ENCODE peak calls at places on chromosomes 3 and 15, in six cellular contexts. L is NT2/D1, N is neural progenitor cell, O is HAP-1, H is GM23248, K is MM.1S. V is an unnamed sample. For H3K9me3, the result is how much of the 10 kb centered on the place peaks cover.

GRCh38 chr3:145191543-145191942 is 969.4 kb downstream of the PLOD2 start:
- DNase-seq in L (no peak), N (no peak), O (no peak), H (no peak), K (no peak), V (no peak)

GRCh38 chr15:68818671-68819450 is 1.8 kb downstream of the ANP32A start:
- DNase-seq in L (peak), N (peak), O (peak), H (peak), K (peak), V (no peak)

GRCh38 chr3:51718547-51719412 is 11.9 kb downstream of the GRM2 start:
- DNase-seq in L (peak), N (peak), O (peak), H (peak), K (peak), V (no peak)

GRCh38 chr3:99332726-99333125 is 305.7 kb upstream of the COL8A1 start:
- DNase-seq in L (no peak), N (no peak), O (no peak), H (peak), K (no peak), V (no peak)

GRCh38 chr3:28335246-28335645 is 13.3 kb upstream of the ZCWPW2 start:
- DNase-seq in L (no peak), N (no peak), O (no peak), H (no peak), K (no peak), V (no peak)

GRCh38 chr15:89367485-89368451 is 33.1 kb upstream of the POLG start:
- DNase-seq in L (no peak), N (peak), O (peak), H (no peak), K (no peak), V (no peak)

GRCh38 chr3:43759297-43759782 is 68.6 kb downstream of the ABHD5 start:
- DNase-seq in L (no peak), N (no peak), O (no peak), H (peak), K (no peak), V (peak)

GRCh38 chr15:67019886-67020520 is 45.4 kb upstream of the SMAD3 start:
- DNase-seq in L (no peak), N (no peak), O (peak), H (no peak), K (no peak), V (no peak)

GRCh38 chr3:24235121-24235520 is 259.5 kb downstream of the THRB start:
- DNase-seq in L (no peak), N (no peak), O (no peak), H (no peak), K (peak), V (no peak)

GRCh38 chr3:129460572-129460971 is 20.5 kb downstream of the IFT122 start:
- DNase-seq in L (no peak), N (no peak), O (no peak), H (no peak), K (no peak), V (no peak)
- H3K9me3 ChIP-seq in L (under half), N (under half), O (under half), H (under half), K (under half), V (under half)

GRCh38 chr15:25183581-25184330 is 229.0 kb downstream of the SNRPN start:
- DNase-seq in L (no peak), N (no peak), O (no peak), H (no peak), K (no peak), V (peak)
- H3K9me3 ChIP-seq in L (under half), N (under half), O (under half), H (under half), K (under half), V (under half)

DNA sequence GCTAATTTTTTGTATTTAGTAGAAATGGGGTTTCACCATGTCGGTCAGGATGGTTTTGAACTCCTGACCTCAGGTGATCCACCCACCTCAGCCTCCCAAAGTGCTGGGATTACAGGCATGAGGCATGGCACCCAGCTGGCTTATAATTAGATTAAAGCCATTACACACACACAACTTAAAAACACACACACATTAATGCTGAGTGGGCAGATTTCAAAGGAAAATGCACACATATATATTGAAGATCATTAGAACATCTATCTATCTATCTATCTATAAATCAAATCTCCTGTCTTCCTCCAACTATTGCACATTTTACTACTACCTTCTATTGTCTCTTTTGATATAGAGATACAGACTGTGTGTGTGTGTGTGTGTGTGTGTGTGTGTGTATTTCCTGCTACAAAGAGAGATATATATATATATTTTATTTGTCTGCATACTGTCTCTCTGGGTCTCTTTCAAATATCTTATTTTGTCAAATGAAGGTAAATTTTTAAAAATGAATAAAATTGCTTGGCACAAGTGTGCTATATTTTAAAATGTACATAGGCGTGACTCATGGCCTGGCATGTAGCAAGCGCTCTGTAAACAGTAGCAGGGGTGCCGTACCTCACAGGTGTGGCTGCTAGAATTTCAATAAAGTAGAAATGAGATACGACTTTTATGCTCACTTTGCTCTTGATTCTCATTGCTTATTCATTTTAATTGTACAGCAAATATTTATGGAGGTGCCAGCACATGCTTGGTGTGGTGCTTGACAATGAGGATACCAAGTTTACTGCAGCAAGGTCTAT is 655.8 kb downstream of the AGBL1 start:
- DNase-seq in L (no peak), N (no peak), O (no peak), H (no peak), K (no peak), V (no peak)
- H3K9me3 ChIP-seq in L (under half), N (under half), O (under half), H (under half), K (under half), V (under half)

DNA sequence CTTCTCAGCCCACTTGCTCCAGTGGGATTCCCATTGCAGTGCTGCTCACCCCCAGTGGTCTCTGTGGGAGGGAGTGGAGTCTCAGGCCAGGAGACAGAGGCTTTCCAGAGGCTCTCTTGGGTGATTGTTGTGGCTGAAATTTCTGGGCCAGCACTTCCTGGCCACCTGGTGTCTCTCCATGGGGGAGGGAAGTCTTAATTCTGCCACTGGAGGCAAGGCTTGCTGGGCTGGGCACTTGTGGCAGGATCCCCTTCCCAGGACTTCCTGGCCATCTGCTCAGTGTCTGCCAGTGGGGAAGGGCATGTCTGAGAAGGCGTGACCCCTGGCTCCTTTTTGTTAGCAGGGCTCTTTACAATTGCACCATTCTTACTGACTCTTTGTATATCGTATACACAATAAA is 351.8 kb downstream of the GABRB3 start:
- DNase-seq in L (no peak), N (no peak), O (no peak), H (no peak), K (no peak), V (no peak)
- H3K9me3 ChIP-seq in L (under half), N (under half), O (under half), H (under half), K (under half), V (under half)

DNA sequence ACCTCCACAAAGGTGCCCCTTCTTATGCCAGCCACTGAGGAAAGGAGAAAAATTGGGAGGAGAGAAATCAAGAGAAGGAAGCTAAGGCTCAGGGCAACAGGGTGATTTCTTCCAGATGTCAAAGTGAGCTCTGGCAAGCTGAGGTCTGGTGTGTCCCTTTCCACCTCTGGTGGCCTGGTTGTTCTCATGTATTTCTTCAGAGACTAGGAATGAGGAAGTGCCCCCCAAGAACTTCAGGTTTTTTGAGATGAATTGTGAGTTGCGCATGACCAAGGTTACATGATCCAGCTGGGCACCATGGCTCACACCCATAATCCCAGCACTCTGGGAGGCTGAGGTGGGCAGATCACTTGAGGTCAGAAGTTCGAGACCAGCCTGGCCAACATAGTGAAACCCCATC is 5.6 kb downstream of the RAB6B start:
- DNase-seq in L (no peak), N (no peak), O (no peak), H (no peak), K (no peak), V (no peak)
- H3K9me3 ChIP-seq in L (under half), N (under half), O (under half), H (under half), K (under half), V (under half)

DNA sequence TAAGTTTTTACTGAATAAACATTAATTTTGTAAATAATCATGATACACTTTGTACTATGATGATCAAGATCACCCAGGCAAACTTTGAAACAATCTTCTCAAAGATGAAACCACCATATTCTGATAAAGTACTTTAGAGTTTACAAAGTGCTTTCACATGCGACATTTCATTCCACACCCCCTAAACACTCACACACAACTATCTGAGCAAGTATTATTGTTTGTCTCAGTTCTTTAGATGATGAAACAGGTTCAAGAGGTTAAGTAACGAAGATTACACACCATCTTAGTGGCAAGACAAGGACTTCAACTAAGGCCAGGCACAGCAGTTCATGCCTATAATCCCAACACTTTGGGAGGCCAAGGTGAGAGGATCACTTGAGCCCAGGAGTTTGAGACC is 37.6 kb downstream of the ZNF148 start:
- DNase-seq in L (no peak), N (no peak), O (no peak), H (no peak), K (no peak), V (no peak)
- H3K9me3 ChIP-seq in L (under half), N (under half), O (under half), H (under half), K (under half), V (under half)

GRCh38 chr15:100520132-100520921 is 8.4 kb downstream of the CERS3 start:
- DNase-seq in L (no peak), N (no peak), O (no peak), H (no peak), K (no peak), V (no peak)
- H3K9me3 ChIP-seq in L (under half), N (under half), O (under half), H (under half), K (under half), V (under half)

GRCh38 chr15:75148293-75148692 is 53.4 kb upstream of the C15orf39 start:
- DNase-seq in L (no peak), N (no peak), O (no peak), H (no peak), K (no peak), V (no peak)

GRCh38 chr15:75143738-75144334 is 57.8 kb upstream of the C15orf39 start:
- DNase-seq in L (no peak), N (no peak), O (no peak), H (peak), K (no peak), V (no peak)

GRCh38 chr15:75149911-75150709 is 51.6 kb upstream of the C15orf39 start:
- DNase-seq in L (no peak), N (no peak), O (peak), H (peak), K (no peak), V (no peak)

GRCh38 chr15:75142499-75142898 is 59.2 kb upstream of the C15orf39 start:
- DNase-seq in L (no peak), N (no peak), O (no peak), H (no peak), K (no peak), V (no peak)

DNA sequence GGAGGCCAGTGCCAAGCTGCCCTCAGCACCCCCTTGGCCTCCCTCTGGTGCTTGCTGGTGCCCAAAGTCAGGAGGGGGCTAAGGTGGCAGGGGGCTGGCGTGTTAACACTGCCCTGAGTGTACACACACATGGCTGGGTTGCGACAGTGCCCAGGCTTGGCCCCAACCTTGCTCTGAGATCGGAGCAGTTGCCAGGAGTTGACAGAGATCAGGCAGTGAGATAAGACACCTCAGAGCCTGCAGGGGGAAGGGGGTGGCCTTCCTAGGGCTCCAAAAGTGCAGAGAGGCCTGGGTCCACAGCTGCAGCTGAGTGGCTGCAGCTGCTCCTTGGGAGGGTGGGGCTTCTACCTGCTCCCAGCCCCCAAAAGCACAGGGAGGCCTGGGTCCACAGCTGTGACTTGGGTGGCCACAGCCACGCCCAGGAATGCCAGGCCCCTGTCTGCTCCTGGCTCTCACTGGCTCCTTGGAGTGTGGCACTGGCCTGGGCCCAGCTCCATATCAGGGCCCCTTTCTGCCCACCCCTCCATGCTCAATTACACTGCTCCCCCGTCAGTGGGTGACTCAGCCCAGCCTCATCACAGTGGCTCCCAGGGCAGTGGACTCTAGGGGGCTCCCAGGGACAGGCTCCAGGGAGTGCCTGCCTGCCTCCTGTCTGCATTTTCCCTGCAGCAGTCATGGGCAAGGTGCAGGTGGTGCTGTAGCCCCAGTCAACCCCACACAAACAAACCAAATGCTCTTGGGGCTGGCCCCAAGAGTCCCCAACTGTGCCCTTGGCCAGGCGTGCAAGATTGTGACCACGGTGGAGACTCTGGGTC is 56.4 kb upstream of the C15orf39 start:
- DNase-seq in L (no peak), N (no peak), O (no peak), H (no peak), K (no peak), V (no peak)
- H3K9me3 ChIP-seq in L (half or more), N (under half), O (under half), H (under half), K (under half), V (under half)

V was measured in CD8-positive, alpha-beta memory T cell.